ENCODE peak calls at places on chromosomes 5 and 9, in ten cellular contexts. L, R, Y, M, W, A, G, I, H and B are unnamed samples.

GRCh38 chr5:115685966-115686691 is 60.3 kb upstream of the TMED7 start:
- DNase-seq in Y (no peak), A (no peak), R (peak; percentile 18), I (peak; percentile 17), H (no peak), G (no peak), M (no peak), L (no peak), W (no peak), B (peak; percentile 62)

GRCh38 chr9:118961857-118962256 is 407.4 kb downstream of the BRINP1 start:
- DNase-seq in H (no peak), G (no peak), M (no peak), L (no peak), A (no peak), Y (no peak), R (no peak), I (no peak), W (peak; percentile 24), B (no peak)

GRCh38 chr9:92381780-92382179 is 22.6 kb downstream of the OGN start:
- DNase-seq in M (no peak), G (no peak), W (no peak), R (no peak), L (no peak), Y (no peak), I (no peak), H (no peak), A (no peak), B (no peak)

GRCh38 chr5:77211013-77211690 is 672 bp downstream of the PDE8B start:
- DNase-seq in H (no peak), A (peak; percentile 21), Y (no peak), M (no peak), R (no peak), W (peak; percentile 59), L (no peak), G (no peak), I (peak; percentile 28), B (no peak)

GRCh38 chr9:117671468-117671867 is 32.7 kb upstream of the TLR4 start:
- DNase-seq in I (no peak), H (no peak), W (no peak), A (no peak), M (no peak), Y (no peak), R (no peak), G (no peak), L (no peak), B (no peak)

GRCh38 chr5:120655828-120656435 is 191.8 kb downstream of the PRR16 start:
- DNase-seq in H (peak; percentile 43), I (no peak), G (peak; percentile 40), M (no peak), A (peak; percentile 35), W (peak; percentile 66), R (peak; percentile 41), Y (no peak), L (no peak), B (no peak)

GRCh38 chr5:130720355-130720754 is 444.7 kb downstream of the HINT1 start:
- DNase-seq in W (peak; percentile 71), G (peak; percentile 45), H (no peak), A (no peak), L (no peak), R (peak; percentile 36), M (no peak), I (no peak), Y (no peak), B (no peak)

GRCh38 chr5:54632131-54632551 is 114.6 kb downstream of the SNX18 start:
- DNase-seq in I (no peak), W (no peak), A (no peak), H (no peak), R (no peak), M (no peak), L (no peak), G (no peak), Y (no peak), B (no peak)

GRCh38 chr5:41414598-41414997 is 95.8 kb downstream of the PLCXD3 start:
- DNase-seq in I (peak; percentile 46), R (peak; percentile 94), Y (peak; percentile 37), H (no peak), A (no peak), W (no peak), M (no peak), G (peak; percentile 67), L (no peak), B (peak; percentile 82)

GRCh38 chr9:95110956-95111525 is 206.5 kb downstream of the FANCC start:
- DNase-seq in A (no peak), R (no peak), W (no peak), I (no peak), M (no peak), H (no peak), G (no peak), Y (no peak), L (no peak), B (no peak)

GRCh38 chr9:38079410-38080105 is 10.5 kb upstream of the SHB start:
- DNase-seq in W (no peak), H (no peak), A (no peak), R (peak; percentile 24), Y (peak; percentile 54), I (peak; percentile 61), L (no peak), G (no peak), M (no peak), B (peak; percentile 62)

GRCh38 chr5:32690153-32690552 is 21.0 kb upstream of the NPR3 start:
- DNase-seq in R (peak; percentile 9), M (no peak), W (no peak), L (no peak), A (no peak), G (no peak), I (no peak), Y (no peak), H (no peak), B (no peak)

GRCh38 chr5:149420509-149421371 is 41.6 kb upstream of the IL17B start:
- DNase-seq in H (no peak), Y (peak; percentile 48), I (peak; percentile 81), L (no peak), G (no peak), W (peak; percentile 32), R (peak; percentile 97), M (peak; percentile 4), A (no peak), B (no peak)

GRCh38 chr5:139696894-139697658 is 48.9 kb downstream of the CXXC5 start:
- DNase-seq in W (peak; percentile 76), A (peak; percentile 85), Y (peak; percentile 81), G (no peak), L (peak; percentile 14), H (no peak), M (peak; percentile 87), R (peak; percentile 78), I (peak; percentile 82), B (peak; percentile 80)
- H3K9me3 ChIP-seq in W (no peaks in the 10 kb centered on the region), A (no peaks in the 10 kb centered on the region), Y (no peaks in the 10 kb centered on the region), G (no peaks in the 10 kb centered on the region), L (no peaks in the 10 kb centered on the region), H (no peaks in the 10 kb centered on the region), M (no peaks in the 10 kb centered on the region), R (no peaks in the 10 kb centered on the region), I (no peaks in the 10 kb centered on the region), B (no peaks in the 10 kb centered on the region)

DNA sequence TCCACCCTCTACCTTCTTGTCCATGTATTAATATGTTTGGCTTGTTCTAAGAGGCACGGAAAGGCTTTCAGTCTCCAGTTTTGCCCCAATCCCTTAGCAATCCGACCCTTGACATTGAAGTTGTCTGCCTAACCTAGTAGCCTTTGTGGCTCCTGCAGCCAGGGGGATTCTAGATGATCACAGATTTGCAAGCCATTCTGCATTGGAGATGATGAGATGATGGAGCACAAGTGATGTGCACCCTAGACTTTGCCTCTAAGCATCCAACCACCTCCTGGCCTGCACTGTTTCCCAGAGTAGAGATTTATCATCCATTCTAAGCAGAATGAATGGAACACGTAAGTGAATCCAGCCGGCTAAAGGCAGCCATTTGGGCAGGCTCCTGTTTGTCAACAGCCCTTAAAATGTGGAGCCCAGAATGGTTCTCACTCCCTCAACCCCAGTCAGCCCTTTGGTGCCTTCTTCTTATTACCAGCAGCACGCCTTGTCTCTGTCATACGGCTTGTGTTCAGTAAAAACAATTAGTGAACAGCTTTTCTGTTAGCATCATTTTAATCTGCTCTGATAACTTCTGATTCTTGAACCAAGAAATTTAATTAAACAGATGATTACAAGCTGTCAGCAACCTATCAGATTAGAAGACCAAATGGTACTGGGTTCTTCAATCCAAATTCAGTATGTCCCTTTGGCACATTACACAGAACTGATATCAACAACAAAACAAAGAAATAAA is 5.7 kb upstream of the TRAF1 start:
- DNase-seq in G (no peak), R (no peak), A (no peak), Y (no peak), L (no peak), H (no peak), M (no peak), I (no peak), W (no peak), B (peak; percentile 56)
- H3K4me3 ChIP-seq in G (no peak overlapping the region), R (no peak overlapping the region), A (no peak overlapping the region), Y (no peak overlapping the region), L (peak overlapping the region; percentile 6), H (peak overlapping the region; percentile 35), M (no peak overlapping the region), I (no peak overlapping the region), W (no peak overlapping the region), B (no peak overlapping the region)

GRCh38 chr9:6687180-6687579 is 41.7 kb upstream of the GLDC start:
- DNase-seq in I (no peak), W (no peak), H (no peak), L (no peak), A (no peak), Y (no peak), R (no peak), M (no peak), G (no peak), B (no peak)

GRCh38 chr9:6681147-6681956 is 35.8 kb upstream of the GLDC start:
- DNase-seq in G (peak; percentile 95), H (peak; percentile 96), M (peak; percentile 95), I (peak; percentile 95), Y (peak; percentile 98), L (peak; percentile 84), R (peak; percentile 97), W (peak; percentile 98), A (peak; percentile 97), B (peak; percentile 98)

GRCh38 chr9:6689893-6690634 is 44.5 kb upstream of the GLDC start:
- DNase-seq in M (no peak), R (no peak), L (no peak), H (no peak), Y (no peak), A (no peak), I (no peak), G (no peak), W (no peak), B (no peak)

GRCh38 chr9:6681957-6682501 is 36.5 kb upstream of the GLDC start:
- DNase-seq in I (no peak), H (no peak), W (peak; percentile 13), R (no peak), A (peak; percentile 16), M (no peak), Y (no peak), G (no peak), L (no peak), B (no peak)

GRCh38 chr9:6686396-6686795 is 40.9 kb upstream of the GLDC start:
- DNase-seq in I (no peak), L (no peak), R (peak; percentile 52), M (peak; percentile 23), W (no peak), Y (no peak), A (no peak), H (no peak), G (no peak), B (no peak)
- TF ChIP-seq CTCF in I (no peak), L (no peak), R (no peak), M (peak; percentile 19), W (peak; percentile 16), Y (peak; percentile 26), A (no peak), H (peak; percentile 31), G (peak; percentile 21), B (no peak)

DNA sequence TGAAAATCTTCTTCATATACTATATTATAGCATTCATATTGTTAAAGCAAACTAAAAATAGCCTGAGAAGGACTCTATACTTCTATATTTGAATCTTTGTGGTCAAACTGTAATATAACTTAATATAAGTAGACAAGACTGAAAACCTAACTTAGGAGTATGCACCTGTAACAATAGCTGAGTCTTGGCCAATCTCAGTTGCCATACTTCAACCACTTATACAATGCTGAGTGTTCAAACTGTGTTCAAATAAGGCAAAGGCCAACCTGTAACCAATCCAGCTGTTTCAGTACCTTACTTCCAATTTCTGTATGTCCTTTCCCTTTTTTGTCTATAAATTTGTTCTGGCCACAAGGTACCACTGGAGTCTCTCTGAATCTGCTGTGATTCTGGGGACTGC is 1360.8 kb upstream of the CDH9 start:
- DNase-seq in Y (no peak), I (no peak), M (no peak), A (no peak), G (no peak), W (no peak), L (no peak), H (peak; percentile 60), R (no peak), B (no peak)
- H3K9me3 ChIP-seq in Y (no peaks in the 10 kb centered on the region), I (no peaks in the 10 kb centered on the region), M (no peaks in the 10 kb centered on the region), A (no peaks in the 10 kb centered on the region), G (peaks cover 11% of the 10 kb centered on the region), W (no peaks in the 10 kb centered on the region), L (no peaks in the 10 kb centered on the region), H (no peaks in the 10 kb centered on the region), R (no peaks in the 10 kb centered on the region), B (no peaks in the 10 kb centered on the region)